ENCODE peak calls at places on chromosomes 2 and 18, in six cellular contexts. Y is GM12891, T is GM12878, H is HepG2, Z is K562, D is H1. Q is an unnamed sample.
A peak's percentile ranks its signal among the peaks of the same experiment; 100 is the strongest.

GRCh38 chr2:6865346-6866238 is at the start of gene CMPK2:
- DNase-seq in Y (peak; percentile 86), T (peak; percentile 33), H (peak; percentile 35), Z (peak; percentile 82), D (peak; percentile 73), Q (peak; percentile 83)

GRCh38 chr2:219451626-219452360 is 17.1 kb downstream of the SPEG start:
- DNase-seq in Y (no peak), T (no peak), H (no peak), Z (no peak), D (no peak), Q (no peak)

GRCh38 chr18:36688020-36688965 is 140.5 kb downstream of the TPGS2 start:
- DNase-seq in Y (peak; percentile 42), T (peak; percentile 9), H (peak; percentile 52), Z (peak; percentile 79), D (peak; percentile 86), Q (peak; percentile 23)

GRCh38 chr18:48504819-48505218 is 34.0 kb upstream of the CTIF start:
- DNase-seq in Y (no peak), T (no peak), H (no peak), Z (no peak), D (no peak), Q (no peak)

GRCh38 chr18:79784965-79785770 is 12.6 kb upstream of the KCNG2 start:
- DNase-seq in Y (no peak), T (no peak), H (no peak), Z (no peak), D (no peak), Q (no peak)

GRCh38 chr2:187569042-187569441 is 14.8 kb upstream of the TFPI start:
- DNase-seq in Y (no peak), T (no peak), H (no peak), Z (no peak), D (no peak), Q (no peak)

GRCh38 chr18:49547701-49548100 is 14.2 kb upstream of the LIPG start:
- DNase-seq in Y (no peak), T (no peak), H (no peak), Z (no peak), D (no peak), Q (no peak)

GRCh38 chr2:14944562-14945346 is 312.2 kb downstream of the LRATD1 start:
- DNase-seq in Y (no peak), T (no peak), H (peak; percentile 58), Z (no peak), D (peak; percentile 58), Q (no peak)

GRCh38 chr2:189268763-189269162 is 89.2 kb upstream of the COL5A2 start:
- DNase-seq in Y (no peak), T (no peak), H (no peak), Z (no peak), D (no peak), Q (no peak)

GRCh38 chr18:58338961-58339722 is 289.7 kb downstream of the ALPK2 start:
- DNase-seq in Y (no peak), T (no peak), H (no peak), Z (no peak), D (peak; percentile 61), Q (no peak)

GRCh38 chr18:80076379-80076778 is 32.7 kb upstream of the ADNP2 start:
- DNase-seq in Y (no peak), T (no peak), H (no peak), Z (no peak), D (no peak), Q (no peak)

GRCh38 chr2:231926761-231927565 is 767 bp upstream of the NPPC start:
- DNase-seq in Y (no peak), T (no peak), H (no peak), Z (no peak), D (peak; percentile 80), Q (no peak)

GRCh38 chr2:180663016-180663471 is 317.4 kb upstream of the UBE2E3 start:
- DNase-seq in Y (no peak), T (no peak), H (no peak), Z (no peak), D (no peak), Q (no peak)

GRCh38 chr2:204505946-204506345 is 39.3 kb upstream of the PARD3B start:
- DNase-seq in Y (no peak), T (no peak), H (no peak), Z (no peak), D (no peak), Q (no peak)

GRCh38 chr18:9708882-9709877 is 1.1 kb downstream of the RAB31 start:
- DNase-seq in Y (no peak), T (no peak), H (no peak), Z (peak; percentile 44), D (no peak), Q (peak; percentile 33)

GRCh38 chr2:98503481-98504096 is 58.9 kb downstream of the INPP4A start:
- DNase-seq in Y (no peak), T (no peak), H (no peak), Z (no peak), D (no peak), Q (no peak)

GRCh38 chr2:178891265-178891958 is 84.2 kb upstream of the TTN start:
- DNase-seq in Y (peak; percentile 5), T (peak; percentile 33), H (peak; percentile 39), Z (peak; percentile 72), D (peak; percentile 78), Q (no peak)

GRCh38 chr18:54086046-54086802 is 138.2 kb downstream of the MBD2 start:
- DNase-seq in Y (no peak), T (peak; percentile 47), H (no peak), Z (no peak), D (no peak), Q (no peak)

GRCh38 chr2:192254444-192254843 is 59.7 kb upstream of the TMEFF2 start:
- DNase-seq in Y (no peak), T (no peak), H (no peak), Z (no peak), D (no peak), Q (no peak)

GRCh38 chr2:78978340-78978739 is 47.2 kb upstream of the REG3G start:
- DNase-seq in Y (no peak), T (no peak), H (no peak), Z (no peak), D (no peak), Q (no peak)

GRCh38 chr2:62152000-62152399 is 43.9 kb upstream of the B3GNT2 start:
- DNase-seq in Y (no peak), T (no peak), H (no peak), Z (no peak), D (no peak), Q (no peak)

GRCh38 chr2:182320106-182320505 is 106.7 kb downstream of the PDE1A start:
- DNase-seq in Y (no peak), T (no peak), H (no peak), Z (no peak), D (no peak), Q (no peak)

GRCh38 chr2:67256892-67257291 is 140.2 kb upstream of the ETAA1 start:
- DNase-seq in Y (no peak), T (no peak), H (no peak), Z (no peak), D (no peak), Q (no peak)

GRCh38 chr2:219125225-219125885 is 35.3 kb downstream of the NHEJ1 start:
- DNase-seq in Y (no peak), T (no peak), H (peak; percentile 77), Z (peak; percentile 70), D (no peak), Q (no peak)

DNA sequence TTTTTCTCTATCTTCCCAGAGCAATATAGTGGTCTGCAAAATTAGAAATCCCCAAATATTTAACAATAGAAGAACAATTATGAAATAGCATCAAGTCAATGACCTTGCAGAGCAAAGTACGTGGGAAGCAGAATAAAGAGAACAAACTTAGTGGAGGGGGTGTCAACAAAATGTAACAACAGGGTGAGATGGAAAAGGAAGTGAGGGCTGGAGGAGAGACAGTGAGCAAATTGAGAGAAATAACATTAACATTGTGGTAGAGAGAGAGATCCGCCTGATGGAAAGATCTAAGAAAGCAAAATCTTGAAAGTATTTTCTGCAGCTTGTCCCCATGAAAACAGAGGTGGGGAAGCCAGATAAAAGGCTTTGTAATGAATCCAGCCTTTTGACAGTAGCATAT is 23.4 kb downstream of the ARHGAP15 start:
- DNase-seq in Y (no peak), T (no peak), H (no peak), Z (no peak), D (no peak), Q (no peak)
- TF ChIP-seq POLR2A in Y (no peak), T (no peak), H (no peak), Z (no peak), D (no peak), Q (no peak)

GRCh38 chr2:241237047-241237446 is 48.6 kb downstream of the ANO7 start:
- DNase-seq in Y (no peak), T (no peak), H (no peak), Z (no peak), D (no peak), Q (no peak)
- TF ChIP-seq POLR2AphosphoS5 in Y (no peak), T (no peak), H (no peak), Z (no peak), D (no peak), Q (no peak)

GRCh38 chr2:8678731-8679566 is 2.9 kb upstream of the ID2 start:
- DNase-seq in Y (peak; percentile 87), T (no peak), H (peak; percentile 96), Z (peak; percentile 88), D (peak; percentile 87), Q (peak; percentile 82)

GRCh38 chr2:8676915-8677645 is 4.8 kb upstream of the ID2 start:
- DNase-seq in Y (no peak), T (no peak), H (no peak), Z (no peak), D (no peak), Q (no peak)

GRCh38 chr2:8676191-8676914 is 5.5 kb upstream of the ID2 start:
- DNase-seq in Y (no peak), T (no peak), H (no peak), Z (no peak), D (peak; percentile 69), Q (no peak)

GRCh38 chr2:8679567-8679826 is 2.4 kb upstream of the ID2 start:
- DNase-seq in Y (no peak), T (no peak), H (no peak), Z (no peak), D (no peak), Q (no peak)

GRCh38 chr2:8677646-8678592 is 3.9 kb upstream of the ID2 start:
- DNase-seq in Y (no peak), T (no peak), H (peak; percentile 76), Z (peak; percentile 52), D (peak; percentile 71), Q (no peak)
- TF ChIP-seq TAF1 in Y (no peak), T (no peak), H (no peak), Z (no peak), D (peak; percentile 65), Q (no peak)

DNA sequence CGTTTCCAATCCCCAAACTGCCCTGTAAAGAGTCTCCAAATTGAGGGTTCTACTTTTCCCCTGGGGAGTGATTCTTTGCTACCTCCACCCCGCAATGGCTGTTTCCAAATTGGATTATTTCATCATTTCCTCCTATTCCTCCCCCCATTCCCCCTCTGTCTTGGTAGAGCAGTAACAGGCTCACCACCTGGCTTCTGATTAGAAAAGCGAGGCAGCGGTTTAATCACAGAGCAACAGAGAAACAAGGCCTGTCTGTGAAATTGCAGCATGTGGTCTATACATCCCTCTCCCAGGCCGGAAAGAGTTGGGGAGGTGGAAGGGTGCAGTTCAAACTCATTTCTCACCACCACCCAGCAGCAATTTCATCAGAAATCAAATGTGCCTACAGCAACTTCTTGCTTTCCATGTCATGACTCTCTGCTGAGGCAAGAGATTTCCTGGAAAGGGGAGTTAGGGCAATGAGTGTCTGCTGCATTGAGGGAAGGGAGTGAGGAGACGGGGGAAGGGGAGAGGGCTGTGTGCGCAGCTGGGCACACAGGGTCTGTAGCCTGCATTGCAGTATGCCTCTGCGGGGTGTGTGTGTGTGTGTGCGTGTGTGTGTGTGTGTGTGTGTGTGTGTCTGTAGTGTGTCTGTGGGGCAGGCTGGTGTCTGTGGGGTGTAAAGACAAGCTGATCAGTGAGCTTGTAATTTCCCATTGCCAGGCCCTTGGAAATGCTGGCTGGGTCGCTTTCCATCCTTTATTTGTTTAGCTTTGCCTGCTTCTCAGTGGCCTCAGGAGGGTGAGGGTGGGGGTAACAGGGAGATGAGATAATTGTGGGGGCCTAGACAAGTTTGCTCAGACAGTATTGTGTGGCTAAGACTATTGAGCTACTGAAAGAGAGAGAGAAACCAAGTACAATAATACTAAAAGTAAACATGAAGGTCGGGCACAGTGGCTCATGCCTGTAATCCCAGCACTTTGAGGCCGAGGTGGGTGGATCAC is 13.5 kb upstream of the IGFBP2 start:
- DNase-seq in Y (no peak), T (no peak), H (peak; percentile 62), Z (no peak), D (peak; percentile 57), Q (no peak)
- TF ChIP-seq POLR2A in Y (no peak), T (no peak), H (no peak), Z (no peak), D (no peak), Q (no peak)